ENCODE peak calls at places on chromosomes 7 and 10, in eight cellular contexts. K is coronary artery, M is HT1080, A is myocyte, R is ovary, V is NCI-H748 treated with DMSO at 0.1 percent for 48 hours, Q is Calu3, F is foreskin fibroblast. P is an unnamed sample.

GRCh38 chr7:148688526-148688925 is 10.2 kb upstream of the CUL1 start:
- DNase-seq in K (no peak), M (no peak), A (no peak), R (no peak), V (no peak), Q (no peak), F (no peak), P (no peak)

GRCh38 chr10:35432781-35433338 is 96.6 kb downstream of the CCNY start:
- DNase-seq in K (no peak), M (no peak), A (no peak), R (no peak), V (no peak), Q (no peak), F (no peak), P (peak)

GRCh38 chr10:44390585-44391072 is 5.7 kb upstream of the CXCL12 start:
- DNase-seq in K (peak), M (no peak), A (no peak), R (no peak), V (no peak), Q (no peak), F (no peak), P (no peak)

GRCh38 chr10:86649471-86650150 is 4.7 kb upstream of the OPN4 start:
- DNase-seq in K (peak), M (no peak), A (no peak), R (no peak), V (no peak), Q (no peak), F (no peak), P (no peak)

GRCh38 chr10:122703483-122704448 is 4.1 kb upstream of the C10orf120 start:
- DNase-seq in K (no peak), M (peak), A (peak), R (no peak), V (peak), Q (peak), F (peak), P (peak)

GRCh38 chr10:114932945-114933344 is 5.0 kb upstream of the TRUB1 start:
- DNase-seq in K (no peak), M (no peak), A (peak), R (no peak), V (no peak), Q (no peak), F (no peak), P (no peak)

GRCh38 chr7:129569811-129570215 is 41.7 kb upstream of the NRF1 start:
- DNase-seq in K (no peak), M (peak), A (peak), R (no peak), V (no peak), Q (peak), F (peak), P (peak)

GRCh38 chr10:26494018-26494417 is 55.9 kb downstream of the APBB1IP start:
- DNase-seq in K (no peak), M (no peak), A (no peak), R (no peak), V (no peak), Q (no peak), F (no peak), P (no peak)

GRCh38 chr10:36670616-36671402 is 454.6 kb upstream of the ANKRD30A start:
- DNase-seq in K (no peak), M (no peak), A (no peak), R (no peak), V (no peak), Q (no peak), F (peak), P (no peak)

GRCh38 chr10:62130948-62131347 is 137.7 kb downstream of the RTKN2 start:
- DNase-seq in K (no peak), M (peak), A (peak), R (no peak), V (no peak), Q (peak), F (peak), P (no peak)

GRCh38 chr7:116139807-116140206 is 70.5 kb upstream of the TES start:
- DNase-seq in K (no peak), M (no peak), A (no peak), R (no peak), V (no peak), Q (no peak), F (peak), P (no peak)

GRCh38 chr7:155352076-155352752 is 54.5 kb downstream of the INSIG1 start:
- DNase-seq in K (no peak), M (no peak), A (peak), R (no peak), V (no peak), Q (no peak), F (no peak), P (no peak)

GRCh38 chr10:117004627-117005453 is at the start of gene SHTN1:
- DNase-seq in K (peak), M (peak), A (peak), R (peak), V (peak), Q (peak), F (peak), P (peak)

GRCh38 chr7:111735661-111736323 is 173.5 kb upstream of the IMMP2L start:
- DNase-seq in K (no peak), M (peak), A (peak), R (peak), V (peak), Q (peak), F (peak), P (no peak)

GRCh38 chr7:131008840-131009651 is 275.0 kb upstream of the KLF14 start:
- DNase-seq in K (no peak), M (peak), A (peak), R (no peak), V (no peak), Q (no peak), F (peak), P (peak)

GRCh38 chr10:22229756-22230330 is 12.0 kb upstream of the EBLN1 start:
- DNase-seq in K (no peak), M (no peak), A (peak), R (no peak), V (no peak), Q (no peak), F (peak), P (no peak)

GRCh38 chr7:11548532-11548931 is 283.5 kb downstream of the THSD7A start:
- DNase-seq in K (no peak), M (no peak), A (no peak), R (no peak), V (no peak), Q (no peak), F (no peak), P (no peak)

GRCh38 chr10:4678023-4678950 is 147.7 kb upstream of the AKR1E2 start:
- DNase-seq in K (no peak), M (peak), A (peak), R (no peak), V (no peak), Q (no peak), F (peak), P (peak)

P was measured in foreskin keratinocyte.